ENCODE peak calls at places on chromosomes 4 and X, in nine cellular contexts. Y is tibial nerve, K is upper lobe of left lung, G is sigmoid colon, E is GM12878, Q is K562, M is SK-N-SH, C is transverse colon, L is ovary. H is an unnamed sample.

GRCh38 chr4:4869731-4870483 is 10.4 kb downstream of the MSX1 start:
- DNase-seq in Y (no peak), K (no peak), G (no peak), E (no peak), Q (no peak), M (no peak), C (no peak), L (no peak), H (no peak)

GRCh38 chrX:1614927-1615326 is at the start of gene ASMT:
- DNase-seq in Y (no peak), K (no peak), G (no peak), E (no peak), Q (no peak), M (no peak), C (no peak), L (no peak), H (no peak)

GRCh38 chrX:45758738-45759397 is 558.2 kb upstream of the DIPK2B start:
- DNase-seq in Y (no peak), K (no peak), G (no peak), E (peak; percentile 64), Q (no peak), M (no peak), C (no peak), L (no peak), H (no peak)

GRCh38 chr4:38078590-38079381 is 118.6 kb downstream of the PTTG2 start:
- DNase-seq in Y (no peak), K (no peak), G (no peak), E (no peak), Q (no peak), M (no peak), C (peak; percentile 63), L (no peak), H (no peak)

GRCh38 chr4:139438141-139438540 is 15.8 kb upstream of the RAB33B start:
- DNase-seq in Y (no peak), K (no peak), G (no peak), E (no peak), Q (no peak), M (no peak), C (no peak), L (no peak), H (no peak)

GRCh38 chr4:140256335-140256734 is 102.4 kb upstream of the MAML3 start:
- DNase-seq in Y (no peak), K (peak; percentile 33), G (no peak), E (no peak), Q (no peak), M (no peak), C (peak; percentile 21), L (no peak), H (no peak)

GRCh38 chr4:41866799-41867677 is 68.2 kb upstream of the TMEM33 start:
- DNase-seq in Y (no peak), K (no peak), G (no peak), E (no peak), Q (no peak), M (no peak), C (no peak), L (no peak), H (no peak)

GRCh38 chr4:30605616-30606015 is 114.6 kb upstream of the PCDH7 start:
- DNase-seq in Y (no peak), K (no peak), G (no peak), E (no peak), Q (no peak), M (no peak), C (no peak), L (no peak), H (no peak)

GRCh38 chrX:109839694-109840358 is 106.8 kb upstream of the ACSL4 start:
- DNase-seq in Y (no peak), K (peak; percentile 24), G (peak; percentile 64), E (no peak), Q (peak; percentile 69), M (no peak), C (no peak), L (no peak), H (no peak)

GRCh38 chr4:21819086-21819485 is 129.5 kb downstream of the KCNIP4 start:
- DNase-seq in Y (no peak), K (no peak), G (no peak), E (no peak), Q (no peak), M (no peak), C (no peak), L (no peak), H (no peak)

GRCh38 chr4:181679754-181680153 is 563.4 kb upstream of the TENM3 start:
- DNase-seq in Y (no peak), K (no peak), G (no peak), E (no peak), Q (no peak), M (no peak), C (no peak), L (no peak), H (no peak)

GRCh38 chr4:96649536-96649935 is 809.6 kb downstream of the PDHA2 start:
- DNase-seq in Y (no peak), K (no peak), G (no peak), E (no peak), Q (no peak), M (no peak), C (no peak), L (no peak), H (no peak)

GRCh38 chr4:33060873-33061542 is 2340.8 kb downstream of the PCDH7 start:
- DNase-seq in Y (no peak), K (peak; percentile 21), G (no peak), E (no peak), Q (no peak), M (peak; percentile 2), C (peak; percentile 24), L (no peak), H (no peak)

GRCh38 chr4:48801739-48802138 is 21.7 kb upstream of the FRYL start:
- DNase-seq in Y (no peak), K (no peak), G (no peak), E (no peak), Q (no peak), M (no peak), C (no peak), L (no peak), H (no peak)

GRCh38 chrX:107673933-107674479 is 45.7 kb downstream of the PRPS1 start:
- DNase-seq in Y (peak; percentile 75), K (peak; percentile 97), G (peak; percentile 93), E (peak; percentile 79), Q (peak; percentile 50), M (no peak), C (peak; percentile 88), L (peak; percentile 34), H (peak; percentile 87)

GRCh38 chrX:18889982-18890381 is 93.9 kb downstream of the PHKA2 start:
- DNase-seq in Y (no peak), K (no peak), G (no peak), E (no peak), Q (no peak), M (no peak), C (no peak), L (no peak), H (no peak)

GRCh38 chr4:128338634-128339355 is 51.2 kb upstream of the PGRMC2 start:
- DNase-seq in Y (no peak), K (no peak), G (no peak), E (no peak), Q (peak; percentile 22), M (no peak), C (no peak), L (no peak), H (no peak)

GRCh38 chrX:133475953-133476352 is 60.7 kb upstream of the GPC4 start:
- DNase-seq in Y (no peak), K (no peak), G (no peak), E (no peak), Q (no peak), M (no peak), C (no peak), L (no peak), H (no peak)
- TF ChIP-seq EP300 in Y (no peak), K (no peak), G (no peak), E (no peak), Q (no peak), M (no peak), C (no peak), L (no peak), H (no peak)

GRCh38 chr4:40212674-40213504 is 16.1 kb downstream of the RHOH start:
- DNase-seq in Y (no peak), K (no peak), G (no peak), E (no peak), Q (no peak), M (no peak), C (no peak), L (no peak), H (no peak)
- H3K4me1 ChIP-seq in Y (no peaks in the 10 kb centered on the region), K (no peaks in the 10 kb centered on the region), G (no peaks in the 10 kb centered on the region), E (peaks cover 45% of the 10 kb centered on the region), Q (peaks cover 28% of the 10 kb centered on the region), M (peaks cover 6% of the 10 kb centered on the region), C (no peaks in the 10 kb centered on the region), L (peaks cover 2% of the 10 kb centered on the region), H (no peaks in the 10 kb centered on the region)

DNA sequence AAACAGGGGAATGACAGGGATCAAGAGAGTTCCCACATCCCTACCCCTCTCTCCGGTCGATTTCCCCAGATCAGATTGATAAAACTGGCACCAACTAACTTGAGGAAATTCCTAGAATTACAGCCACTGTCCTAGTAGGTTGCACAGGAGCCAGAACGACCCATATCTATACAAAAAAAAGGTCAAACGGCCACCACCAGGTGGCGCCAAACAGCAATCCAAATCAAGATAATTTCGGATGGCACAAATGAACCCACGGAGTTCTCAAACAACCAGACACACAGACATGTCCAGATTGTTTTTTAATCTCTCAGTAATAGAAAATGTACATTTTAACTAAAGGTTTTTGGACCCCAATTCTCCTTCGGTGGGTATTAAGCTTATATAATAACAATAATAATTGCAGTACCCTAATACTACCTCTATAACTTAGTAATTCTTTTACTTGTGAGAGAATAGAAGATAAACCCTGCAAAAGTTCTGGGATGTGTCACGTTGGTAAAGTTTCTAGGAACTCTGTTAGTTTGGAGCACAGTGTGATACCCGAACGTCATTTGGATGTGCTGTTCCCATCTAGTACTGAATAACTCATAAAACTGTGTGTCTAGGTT is 212.6 kb downstream of the SPOCK3 start:
- DNase-seq in Y (peak; percentile 63), K (peak; percentile 45), G (peak; percentile 66), E (peak; percentile 30), Q (peak; percentile 12), M (peak; percentile 12), C (peak; percentile 56), L (peak; percentile 24), H (peak; percentile 77)
- TF ChIP-seq EP300 in Y (no peak), K (no peak), G (no peak), E (no peak), Q (no peak), M (no peak), C (no peak), L (no peak), H (no peak)

GRCh38 chr4:101022151-101023024 is 324.9 kb downstream of the PPP3CA start:
- DNase-seq in Y (no peak), K (no peak), G (no peak), E (no peak), Q (no peak), M (no peak), C (no peak), L (no peak), H (no peak)

GRCh38 chr4:101019941-101020401 is 327.4 kb downstream of the PPP3CA start:
- DNase-seq in Y (no peak), K (no peak), G (no peak), E (peak; percentile 45), Q (no peak), M (no peak), C (no peak), L (no peak), H (no peak)

GRCh38 chr4:101019313-101019712 is 328.0 kb downstream of the PPP3CA start:
- DNase-seq in Y (no peak), K (no peak), G (no peak), E (peak; percentile 12), Q (no peak), M (no peak), C (no peak), L (no peak), H (no peak)

GRCh38 chr4:101020956-101021355 is 326.4 kb downstream of the PPP3CA start:
- DNase-seq in Y (no peak), K (no peak), G (no peak), E (peak; percentile 53), Q (no peak), M (no peak), C (no peak), L (no peak), H (no peak)

GRCh38 chr4:101018836-101019235 is 328.5 kb downstream of the PPP3CA start:
- DNase-seq in Y (no peak), K (no peak), G (no peak), E (peak; percentile 90), Q (no peak), M (no peak), C (peak; percentile 30), L (no peak), H (no peak)
- H3K4me1 ChIP-seq in Y (peaks cover 4% of the 10 kb centered on the region), K (peaks cover 13% of the 10 kb centered on the region), G (peaks cover 24% of the 10 kb centered on the region), E (peaks cover 64% of the 10 kb centered on the region), Q (no peaks in the 10 kb centered on the region), M (no peaks in the 10 kb centered on the region), C (peaks cover 5% of the 10 kb centered on the region), L (no peaks in the 10 kb centered on the region), H (no peaks in the 10 kb centered on the region)

H was measured in stomach.